ENCODE peak calls at places on chromosomes 3 and 15, in four cellular contexts. D is transverse colon, W is stomach, B is pancreas. P is an unnamed sample.

GRCh38 chr3:159486580-159486979 is 502.1 kb upstream of the IL12A start:
- DNase-seq in D (no peak), W (no peak), B (no peak), P (peak)

GRCh38 chr3:51637941-51638471 is 33.0 kb upstream of the TEX264 start:
- DNase-seq in D (peak), W (peak), B (no peak), P (peak)

GRCh38 chr3:194592798-194593752 is 40.1 kb downstream of the TMEM44 start:
- DNase-seq in D (no peak), W (peak), B (no peak), P (no peak)

GRCh38 chr15:28943611-28944230 is 57.9 kb downstream of the APBA2 start:
- DNase-seq in D (no peak), W (peak), B (no peak), P (no peak)

GRCh38 chr3:10682692-10683091 is 133.3 kb upstream of the SLC6A11 start:
- DNase-seq in D (no peak), W (no peak), B (no peak), P (no peak)

GRCh38 chr15:81024891-81025290 is 24.2 kb downstream of the TLNRD1 start:
- DNase-seq in D (no peak), W (no peak), B (no peak), P (no peak)

GRCh38 chr3:100048248-100048647 is 66.1 kb downstream of the FILIP1L start:
- DNase-seq in D (no peak), W (no peak), B (no peak), P (no peak)

GRCh38 chr15:100889359-100890058 is 9.9 kb downstream of the ALDH1A3 start:
- DNase-seq in D (peak), W (no peak), B (peak), P (no peak)

GRCh38 chr3:104514776-104515175 is 851.9 kb upstream of the ALCAM start:
- DNase-seq in D (no peak), W (no peak), B (no peak), P (no peak)

GRCh38 chr3:12521010-12521409 is 24.3 kb downstream of the MKRN2OS start:
- DNase-seq in D (no peak), W (no peak), B (no peak), P (no peak)

GRCh38 chr3:12516873-12517272 is 28.4 kb downstream of the MKRN2OS start:
- DNase-seq in D (no peak), W (no peak), B (no peak), P (no peak)

GRCh38 chr3:12518266-12519028 is 26.9 kb downstream of the MKRN2OS start:
- DNase-seq in D (no peak), W (no peak), B (no peak), P (no peak)

DNA sequence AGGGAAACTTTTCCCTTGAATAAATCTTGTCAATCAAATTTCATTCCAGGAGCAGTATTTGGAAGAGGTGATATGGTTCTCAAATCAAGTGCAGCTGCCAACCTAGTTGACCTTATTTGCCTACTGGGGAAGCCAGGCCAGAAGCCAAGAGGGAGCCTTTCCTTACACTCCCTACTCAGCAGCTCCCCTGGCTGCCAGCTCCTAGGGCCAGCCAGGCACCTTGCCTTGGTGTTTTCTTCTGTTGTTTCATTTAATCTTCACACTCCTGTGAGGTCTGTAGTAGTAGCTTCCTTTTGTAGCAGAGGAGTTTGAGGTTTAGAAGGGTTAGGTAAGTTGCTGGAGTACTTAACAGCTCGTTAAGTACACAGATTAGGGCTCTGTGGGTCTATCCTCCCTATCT is 22.6 kb downstream of the MKRN2OS start:
- DNase-seq in D (no peak), W (peak), B (peak), P (no peak)
- TF ChIP-seq CTCF in D (no peak), W (no peak), B (no peak), P (no peak)

GRCh38 chr15:73972984-73973682 is 19.0 kb downstream of the STOML1 start:
- DNase-seq in D (peak), W (peak), B (peak), P (peak)
- H3K4me3 ChIP-seq in D (no peak), W (peak), B (peak), P (peak)

GRCh38 chr3:113744941-113745272 is 1.1 kb downstream of the NAA50 start:
- DNase-seq in D (no peak), W (no peak), B (no peak), P (no peak)
- H3K27ac ChIP-seq in D (peak), W (peak), B (no peak), P (peak)

GRCh38 chr3:38964646-38965045 is 87.1 kb downstream of the SCN11A start:
- DNase-seq in D (no peak), W (no peak), B (no peak), P (no peak)

GRCh38 chr3:38968891-38969290 is 82.9 kb downstream of the SCN11A start:
- DNase-seq in D (no peak), W (no peak), B (no peak), P (no peak)

GRCh38 chr3:38968403-38968802 is 83.3 kb downstream of the SCN11A start:
- DNase-seq in D (no peak), W (no peak), B (no peak), P (no peak)

GRCh38 chr3:38969321-38970235 is 82.2 kb downstream of the SCN11A start:
- DNase-seq in D (no peak), W (no peak), B (no peak), P (peak)

GRCh38 chr3:38966956-38967795 is 84.6 kb downstream of the SCN11A start:
- DNase-seq in D (no peak), W (no peak), B (no peak), P (no peak)
- TF ChIP-seq CTCF in D (no peak), W (no peak), B (no peak), P (no peak)

P was measured in WERI-Rb-1.